ENCODE peak calls at places on chromosomes 6 and 20, in ten cellular contexts. U is cardiac muscle cell; W is tibial nerve; I is CD8-positive, alpha-beta memory T cell; V is tibial artery; D is testis; C is pancreas; F is Panc1; M is aorta; B is body of pancreas. R is an unnamed sample.

GRCh38 chr6:106116125-106116524 is 30.0 kb downstream of the PRDM1 start:
- DNase-seq in U (no peak), W (no peak), I (no peak), V (no peak), D (peak; percentile 43), C (no peak), F (no peak), M (no peak), B (no peak), R (no peak)

GRCh38 chr6:164085552-164086325 is 671.2 kb downstream of the QKI start:
- DNase-seq in U (peak; percentile 96), W (peak; percentile 75), I (no peak), V (peak; percentile 93), D (no peak), C (no peak), F (no peak), M (peak; percentile 92), B (peak; percentile 52), R (no peak)

GRCh38 chr20:38109657-38110524 is 55.2 kb downstream of the TGM2 start:
- DNase-seq in U (peak; percentile 98), W (no peak), I (no peak), V (peak; percentile 92), D (no peak), C (no peak), F (peak; percentile 90), M (peak; percentile 91), B (peak; percentile 47), R (no peak)

GRCh38 chr6:12423852-12424251 is 133.7 kb downstream of the EDN1 start:
- DNase-seq in U (peak; percentile 35), W (no peak), I (no peak), V (no peak), D (no peak), C (no peak), F (no peak), M (no peak), B (no peak), R (no peak)

GRCh38 chr20:8476023-8476422 is 344.0 kb downstream of the PLCB1 start:
- DNase-seq in U (no peak), W (no peak), I (no peak), V (no peak), D (no peak), C (no peak), F (no peak), M (no peak), B (no peak), R (no peak)

GRCh38 chr6:125415921-125416320 is 114.2 kb upstream of the HDDC2 start:
- DNase-seq in U (peak; percentile 6), W (no peak), I (no peak), V (no peak), D (no peak), C (no peak), F (no peak), M (no peak), B (no peak), R (no peak)

GRCh38 chr20:41394081-41394480 is 27.5 kb upstream of the EMILIN3 start:
- DNase-seq in U (no peak), W (no peak), I (no peak), V (no peak), D (no peak), C (no peak), F (no peak), M (no peak), B (no peak), R (no peak)

GRCh38 chr6:138465007-138465645 is 34.2 kb downstream of the NHSL1 start:
- DNase-seq in U (peak; percentile 90), W (no peak), I (no peak), V (no peak), D (no peak), C (no peak), F (peak; percentile 84), M (no peak), B (no peak), R (no peak)

GRCh38 chr6:3419624-3420272 is 37.1 kb downstream of the SLC22A23 start:
- DNase-seq in U (no peak), W (no peak), I (no peak), V (no peak), D (no peak), C (no peak), F (no peak), M (no peak), B (peak; percentile 45), R (no peak)

GRCh38 chr20:53216856-53217576 is 244.9 kb downstream of the TSHZ2 start:
- DNase-seq in U (peak; percentile 42), W (peak; percentile 63), I (peak; percentile 79), V (peak; percentile 68), D (peak; percentile 87), C (peak; percentile 97), F (peak; percentile 17), M (peak; percentile 65), B (peak; percentile 72), R (peak; percentile 62)

GRCh38 chr6:20724443-20724842 is 190.2 kb downstream of the CDKAL1 start:
- DNase-seq in U (no peak), W (no peak), I (no peak), V (no peak), D (no peak), C (no peak), F (no peak), M (no peak), B (no peak), R (no peak)

GRCh38 chr6:35165630-35166071 is 24.5 kb upstream of the TCP11 start:
- DNase-seq in U (no peak), W (no peak), I (no peak), V (no peak), D (no peak), C (no peak), F (peak; percentile 27), M (no peak), B (peak; percentile 34), R (no peak)

GRCh38 chr6:49462927-49463611 is at the start of the genes CENPQ and MMUT:
- DNase-seq in U (peak; percentile 97), W (peak; percentile 85), I (peak; percentile 94), V (peak; percentile 95), D (peak; percentile 98), C (peak; percentile 92), F (peak; percentile 82), M (peak; percentile 95), B (peak; percentile 93), R (peak; percentile 98)

GRCh38 chr6:49464691-49465090 is 1.5 kb downstream of the CENPQ start:
- DNase-seq in U (no peak), W (no peak), I (no peak), V (no peak), D (no peak), C (no peak), F (no peak), M (no peak), B (no peak), R (no peak)

GRCh38 chr6:49462071-49462470 is 982 bp downstream of the MMUT start:
- DNase-seq in U (peak; percentile 9), W (no peak), I (no peak), V (no peak), D (no peak), C (no peak), F (no peak), M (no peak), B (no peak), R (peak; percentile 51)

GRCh38 chr6:49462599-49462926 is 490 bp downstream of the MMUT start:
- DNase-seq in U (no peak), W (no peak), I (no peak), V (no peak), D (no peak), C (no peak), F (no peak), M (no peak), B (no peak), R (no peak)

DNA sequence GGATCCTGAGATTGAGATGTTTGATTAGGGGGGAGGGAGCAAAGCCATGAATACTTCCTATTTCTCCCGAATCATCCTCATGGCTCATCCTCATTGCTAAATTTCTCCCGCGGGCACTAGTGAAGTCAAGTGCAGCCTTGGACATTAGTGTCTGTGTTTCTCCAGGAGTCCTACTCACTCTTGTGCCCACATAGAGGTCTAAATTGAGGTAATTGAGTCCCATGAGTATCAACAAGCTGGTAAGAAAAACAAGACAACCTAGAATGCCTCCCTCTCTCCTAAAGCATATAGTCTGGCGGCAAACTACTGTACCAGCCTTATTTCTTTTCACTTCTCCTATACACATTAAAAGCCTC is 420 bp downstream of the CENPQ start:
- DNase-seq in U (no peak), W (no peak), I (no peak), V (no peak), D (no peak), C (no peak), F (no peak), M (no peak), B (no peak), R (no peak)
- H3K4me1 ChIP-seq in U (peaks cover 7% of the 10 kb centered on the region), W (peaks cover 14% of the 10 kb centered on the region), I (peaks cover 11% of the 10 kb centered on the region), V (peaks cover 31% of the 10 kb centered on the region), D (peaks cover 13% of the 10 kb centered on the region), C (peaks cover 10% of the 10 kb centered on the region), F (peaks cover 10% of the 10 kb centered on the region), M (no peaks in the 10 kb centered on the region), B (peaks cover 27% of the 10 kb centered on the region), R (peaks cover 24% of the 10 kb centered on the region)

GRCh38 chr20:46342451-46343357 is 34.4 kb upstream of the CDH22 start:
- DNase-seq in U (no peak), W (no peak), I (no peak), V (no peak), D (no peak), C (no peak), F (no peak), M (no peak), B (no peak), R (no peak)
- H3K27ac ChIP-seq in U (no peak overlapping the region), W (no peak overlapping the region), I (no peak overlapping the region), V (no peak overlapping the region), D (no peak overlapping the region), C (no peak overlapping the region), F (no peak overlapping the region), M (no peak overlapping the region), B (no peak overlapping the region), R (no peak overlapping the region)

DNA sequence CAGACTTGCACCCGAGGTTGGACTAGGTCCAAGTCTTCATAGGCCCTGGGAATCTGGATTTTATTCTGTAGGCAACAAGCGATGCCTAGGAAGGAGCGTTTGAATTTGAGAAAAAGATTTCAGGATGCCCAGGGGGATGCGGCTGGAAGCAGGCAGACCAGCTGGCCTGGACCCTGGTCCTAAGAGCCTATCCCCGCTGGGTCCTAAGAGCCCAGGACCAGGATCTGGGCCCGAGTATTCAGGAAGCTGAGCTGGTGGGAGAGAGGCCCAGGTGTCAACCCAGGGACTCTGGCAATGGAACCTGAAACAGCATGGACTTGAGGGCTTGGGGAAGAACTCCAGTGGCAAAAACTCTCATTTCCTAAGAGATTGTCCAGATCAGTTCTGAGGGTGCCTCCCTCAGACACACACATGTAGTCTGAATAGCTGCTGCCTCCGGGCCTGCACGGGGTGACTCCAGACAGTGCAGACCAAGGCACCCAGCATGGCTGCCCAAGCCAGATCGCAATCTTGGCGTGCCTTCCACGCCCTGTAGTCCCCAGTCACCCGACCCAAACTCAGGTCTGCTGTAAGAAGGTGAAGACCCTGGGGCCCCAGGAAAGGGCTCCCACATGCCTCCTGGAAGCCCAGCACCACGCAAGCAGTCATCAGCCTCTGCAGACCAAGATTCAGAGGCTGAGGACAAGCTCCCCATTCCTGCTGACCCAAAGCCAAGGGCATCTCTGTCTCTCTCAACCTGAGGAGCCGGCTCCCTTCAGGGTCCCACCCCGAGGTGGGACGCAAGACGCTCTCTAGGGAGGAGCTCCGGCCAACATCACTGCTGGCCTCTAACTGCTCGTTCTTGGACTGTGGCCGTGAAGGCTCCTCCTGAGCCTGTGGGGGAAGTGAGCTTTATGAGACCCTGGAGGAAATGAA is 34.4 kb downstream of the RRBP1 start:
- DNase-seq in U (no peak), W (no peak), I (no peak), V (no peak), D (no peak), C (peak; percentile 54), F (no peak), M (no peak), B (no peak), R (no peak)
- H3K4me1 ChIP-seq in U (peaks cover 65% of the 10 kb centered on the region), W (peaks cover 58% of the 10 kb centered on the region), I (no peaks in the 10 kb centered on the region), V (peaks cover 63% of the 10 kb centered on the region), D (peaks cover 41% of the 10 kb centered on the region), C (peaks cover 87% of the 10 kb centered on the region), F (peaks cover 79% of the 10 kb centered on the region), M (no peaks in the 10 kb centered on the region), B (peaks cover 99% of the 10 kb centered on the region), R (no peaks in the 10 kb centered on the region)

GRCh38 chr6:109347779-109348178 is 34.5 kb downstream of the CD164 start:
- DNase-seq in U (no peak), W (no peak), I (no peak), V (no peak), D (no peak), C (no peak), F (no peak), M (no peak), B (no peak), R (no peak)
- H3K27ac ChIP-seq in U (no peak overlapping the region), W (no peak overlapping the region), I (no peak overlapping the region), V (no peak overlapping the region), D (no peak overlapping the region), C (no peak overlapping the region), F (no peak overlapping the region), M (no peak overlapping the region), B (no peak overlapping the region), R (no peak overlapping the region)

R was measured in CD4-positive, CD25-positive, alpha-beta regulatory T cell.